ENCODE peak calls at places on chromosome 15, in ten cellular contexts. B, S, K, M, J, Y, L, X, Q and V are unnamed samples.
A peak's percentile ranks its signal among the peaks of the same experiment; 100 is the strongest.

GRCh38 chr15:29924750-29925149 is 102.5 kb upstream of the TJP1 start:
- DNase-seq in B (no peak), S (no peak), K (peak; percentile 90), M (no peak), J (peak; percentile 60), Y (no peak), L (no peak), X (no peak), Q (no peak), V (peak; percentile 12)

GRCh38 chr15:42803436-42803835 is 66.5 kb upstream of the CDAN1 start:
- DNase-seq in B (no peak), S (no peak), K (no peak), M (no peak), J (no peak), Y (no peak), L (no peak), X (no peak), Q (no peak), V (no peak)

GRCh38 chr15:93072011-93072410 is 17.0 kb downstream of the RGMA start:
- DNase-seq in B (no peak), S (no peak), K (no peak), M (peak; percentile 59), J (no peak), Y (no peak), L (no peak), X (no peak), Q (no peak), V (no peak)

GRCh38 chr15:76185716-76186115 is 125.6 kb downstream of the ETFA start:
- DNase-seq in B (peak; percentile 49), S (no peak), K (peak; percentile 83), M (no peak), J (peak; percentile 72), Y (no peak), L (no peak), X (no peak), Q (no peak), V (no peak)

GRCh38 chr15:78414608-78415250 is 23.3 kb upstream of the IREB2 start:
- DNase-seq in B (no peak), S (no peak), K (no peak), M (no peak), J (no peak), Y (no peak), L (peak; percentile 21), X (no peak), Q (no peak), V (no peak)

GRCh38 chr15:83571820-83572707 is 81.9 kb upstream of the ADAMTSL3 start:
- DNase-seq in B (no peak), S (no peak), K (peak; percentile 29), M (peak; percentile 32), J (no peak), Y (no peak), L (no peak), X (no peak), Q (no peak), V (no peak)

GRCh38 chr15:68272797-68273271 is 4.7 kb upstream of the FEM1B start:
- DNase-seq in B (no peak), S (no peak), K (peak; percentile 70), M (no peak), J (no peak), Y (no peak), L (no peak), X (no peak), Q (no peak), V (no peak)

GRCh38 chr15:43792761-43793493 is 807 bp downstream of the SERF2 start:
- DNase-seq in B (no peak), S (no peak), K (no peak), M (peak; percentile 42), J (no peak), Y (no peak), L (no peak), X (no peak), Q (no peak), V (peak; percentile 62)

GRCh38 chr15:39643747-39644520 is 63.1 kb downstream of the THBS1 start:
- DNase-seq in B (no peak), S (no peak), K (no peak), M (no peak), J (no peak), Y (no peak), L (no peak), X (no peak), Q (no peak), V (no peak)

GRCh38 chr15:35519536-35520149 is 26.3 kb downstream of the DPH6 start:
- DNase-seq in B (no peak), S (no peak), K (peak; percentile 32), M (peak; percentile 11), J (peak; percentile 45), Y (no peak), L (no peak), X (peak; percentile 19), Q (no peak), V (no peak)

DNA sequence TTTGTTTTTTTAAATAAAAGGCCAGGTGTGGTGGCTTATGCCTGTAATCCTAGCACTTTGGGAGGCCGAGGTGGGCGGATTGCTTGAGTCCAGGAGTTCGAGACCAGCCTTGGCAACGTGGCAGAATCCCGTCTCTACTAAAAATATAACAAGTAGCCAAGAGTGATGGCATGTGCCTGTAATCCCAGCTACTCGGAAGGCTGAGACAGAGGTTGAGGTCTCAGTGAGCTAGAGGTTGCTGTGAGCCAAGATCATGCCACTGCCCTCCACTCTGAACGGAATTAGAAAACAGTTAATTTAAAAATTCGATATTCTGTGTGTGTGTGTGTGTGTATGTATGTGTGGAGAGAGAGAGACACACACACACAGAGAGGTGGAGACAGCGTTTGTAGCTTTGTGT is 58.8 kb downstream of the TCF12 start:
- DNase-seq in B (no peak), S (no peak), K (no peak), M (no peak), J (no peak), Y (no peak), L (no peak), X (no peak), Q (no peak), V (no peak)
- H3K27ac ChIP-seq in B (no peak overlapping the region), S (no peak overlapping the region), K (no peak overlapping the region), M (no peak overlapping the region), J (no peak overlapping the region), Y (no peak overlapping the region), L (no peak overlapping the region), X (no peak overlapping the region), Q (no peak overlapping the region), V (no peak overlapping the region)

DNA sequence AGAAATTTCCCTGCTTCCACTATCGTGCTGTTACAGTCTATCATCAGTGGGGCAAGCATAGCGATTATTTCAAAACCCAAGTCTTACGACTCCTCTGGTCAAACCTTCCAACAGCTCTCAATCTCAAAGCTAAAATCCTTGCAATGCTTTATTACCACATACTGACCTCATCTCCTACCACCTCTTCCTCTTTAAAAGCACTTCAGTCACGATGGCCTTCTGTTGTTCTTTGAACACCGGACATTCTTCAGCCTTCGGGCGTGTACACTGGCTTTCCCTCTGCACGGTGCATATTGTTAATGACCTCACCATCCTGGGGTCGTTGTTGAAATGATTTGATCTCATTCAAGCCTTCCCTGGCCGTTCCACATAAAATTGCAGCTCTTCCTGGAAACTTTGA is 31.1 kb downstream of the MAGEL2 start:
- DNase-seq in B (no peak), S (no peak), K (peak; percentile 63), M (no peak), J (peak; percentile 6), Y (no peak), L (no peak), X (no peak), Q (peak; percentile 26), V (no peak)
- TF ChIP-seq EP300 in B (no peak), S (no peak), K (no peak), M (no peak), J (no peak), Y (no peak), L (no peak), X (no peak), Q (no peak), V (no peak)

GRCh38 chr15:58527573-58528196 is 95.9 kb downstream of the LIPC start:
- DNase-seq in B (no peak), S (no peak), K (no peak), M (no peak), J (no peak), Y (no peak), L (no peak), X (no peak), Q (no peak), V (no peak)
- TF ChIP-seq CTCF in B (no peak), S (no peak), K (no peak), M (no peak), J (no peak), Y (no peak), L (no peak), X (no peak), Q (no peak), V (no peak)

GRCh38 chr15:47944911-47945310 is 175.9 kb upstream of the SLC24A5 start:
- DNase-seq in B (no peak), S (no peak), K (no peak), M (no peak), J (no peak), Y (no peak), L (no peak), X (no peak), Q (no peak), V (no peak)
- H3K27ac ChIP-seq in B (no peak overlapping the region), S (no peak overlapping the region), K (no peak overlapping the region), M (no peak overlapping the region), J (no peak overlapping the region), Y (no peak overlapping the region), L (no peak overlapping the region), X (no peak overlapping the region), Q (no peak overlapping the region), V (no peak overlapping the region)

DNA sequence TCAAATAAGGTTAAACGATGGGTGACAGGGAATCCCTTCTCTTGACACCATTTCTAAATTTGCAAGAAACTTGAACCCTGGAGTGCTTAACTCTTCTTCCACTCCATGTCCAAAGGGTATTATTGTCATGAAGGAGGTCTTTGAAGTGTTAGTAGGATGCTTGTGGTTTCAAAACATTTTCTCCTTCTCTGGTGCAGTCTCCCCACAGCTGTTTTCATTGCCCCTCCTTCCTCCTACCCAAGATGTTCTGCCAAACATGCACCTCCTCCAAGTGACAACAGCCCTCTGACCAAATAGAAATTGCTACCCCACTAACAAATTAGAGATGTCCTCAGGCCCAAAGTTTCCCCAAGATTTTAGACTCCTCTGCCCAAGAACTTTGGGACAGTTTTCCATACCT is 151.4 kb downstream of the POLR2M start:
- DNase-seq in B (no peak), S (no peak), K (no peak), M (no peak), J (no peak), Y (no peak), L (no peak), X (no peak), Q (peak; percentile 72), V (no peak)
- TF ChIP-seq EP300 in B (no peak), S (no peak), K (no peak), M (no peak), J (no peak), Y (no peak), L (no peak), X (no peak), Q (no peak), V (no peak)

DNA sequence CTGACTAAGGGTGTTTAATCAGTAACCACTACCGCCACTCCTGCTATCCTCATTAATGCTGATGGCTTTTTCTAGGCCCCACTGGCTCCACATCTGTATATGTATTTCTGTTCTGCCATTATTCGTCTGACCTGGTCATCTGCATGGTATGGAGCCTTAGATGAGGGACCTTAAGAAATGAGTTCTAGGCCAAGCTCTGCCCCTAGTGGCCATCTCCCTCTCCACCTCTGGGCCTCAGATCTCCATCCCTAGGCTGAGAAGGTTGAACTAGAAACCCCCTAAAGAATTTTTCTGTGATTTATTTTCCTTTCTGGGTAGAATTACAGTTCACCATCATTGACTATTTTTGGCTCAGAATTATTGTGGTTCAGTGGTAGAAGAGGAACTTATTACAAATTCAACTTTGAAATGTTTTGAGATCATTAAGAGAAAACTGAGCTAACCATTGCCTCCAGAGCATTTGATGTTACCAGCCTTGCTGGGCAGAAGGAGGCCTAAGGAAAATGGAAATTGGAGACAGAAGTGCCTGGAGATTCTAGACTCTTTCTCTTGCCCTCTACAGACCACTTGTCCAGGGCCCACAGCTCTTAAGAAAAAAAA is 325.2 kb upstream of the NR2E3 start:
- DNase-seq in B (no peak), S (no peak), K (peak; percentile 33), M (peak; percentile 27), J (no peak), Y (no peak), L (no peak), X (no peak), Q (no peak), V (no peak)
- TF ChIP-seq CTCF in B (no peak), S (no peak), K (peak; percentile 51), M (peak; percentile 49), J (peak; percentile 21), Y (no peak), L (no peak), X (peak; percentile 31), Q (no peak), V (no peak)